ENCODE peak calls at places on chromosome 16, in four cellular contexts. One of them, this sample, is unnamed.

GRCh38 chr16:67169642-67170167 is 633 bp upstream of the NOL3 start:
- DNase-seq in NCI-H446 treated with DMSO at 0.1 percent for 48 hours: no peak
- DNase-seq in AG09319: no peak
- DNase-seq in T-helper 9 cell: no peak
- DNase-seq in this sample: no peak

GRCh38 chr16:27640277-27640600 is 90.3 kb downstream of the KATNIP start:
- DNase-seq in NCI-H446 treated with DMSO at 0.1 percent for 48 hours: no peak
- DNase-seq in AG09319: no peak
- DNase-seq in T-helper 9 cell: no peak
- DNase-seq in this sample: no peak

GRCh38 chr16:67862623-67863583 is 9.9 kb upstream of the EDC4 start:
- DNase-seq in NCI-H446 treated with DMSO at 0.1 percent for 48 hours: no peak
- DNase-seq in AG09319: no peak
- DNase-seq in T-helper 9 cell: no peak
- DNase-seq in this sample: no peak

GRCh38 chr16:89093602-89094251 is at the start of gene ACSF3:
- DNase-seq in NCI-H446 treated with DMSO at 0.1 percent for 48 hours: no peak
- DNase-seq in AG09319: peak; percentile 5
- DNase-seq in T-helper 9 cell: peak; percentile 56
- DNase-seq in this sample: peak; percentile 41

GRCh38 chr16:81542609-81543570 is 98.3 kb downstream of the CMIP start:
- DNase-seq in NCI-H446 treated with DMSO at 0.1 percent for 48 hours: no peak
- DNase-seq in AG09319: no peak
- DNase-seq in T-helper 9 cell: no peak
- DNase-seq in this sample: no peak

GRCh38 chr16:5056347-5056746 is 9.4 kb downstream of the C16orf89 start:
- DNase-seq in NCI-H446 treated with DMSO at 0.1 percent for 48 hours: no peak
- DNase-seq in AG09319: no peak
- DNase-seq in T-helper 9 cell: peak; percentile 6
- DNase-seq in this sample: no peak

GRCh38 chr16:2042666-2043295 is 4.9 kb downstream of the NTHL1 start:
- DNase-seq in NCI-H446 treated with DMSO at 0.1 percent for 48 hours: no peak
- DNase-seq in AG09319: no peak
- DNase-seq in T-helper 9 cell: no peak
- DNase-seq in this sample: no peak

GRCh38 chr16:4593069-4593468 is 21.6 kb downstream of the UBALD1 start:
- DNase-seq in NCI-H446 treated with DMSO at 0.1 percent for 48 hours: no peak
- DNase-seq in AG09319: no peak
- DNase-seq in T-helper 9 cell: no peak
- DNase-seq in this sample: no peak

GRCh38 chr16:2154533-2155090 is 970 bp upstream of the TRAF7 start:
- DNase-seq in NCI-H446 treated with DMSO at 0.1 percent for 48 hours: no peak
- DNase-seq in AG09319: no peak
- DNase-seq in T-helper 9 cell: no peak
- DNase-seq in this sample: no peak

GRCh38 chr16:81770008-81770407 is 9.1 kb upstream of the PLCG2 start:
- DNase-seq in NCI-H446 treated with DMSO at 0.1 percent for 48 hours: no peak
- DNase-seq in AG09319: no peak
- DNase-seq in T-helper 9 cell: no peak
- DNase-seq in this sample: no peak

GRCh38 chr16:11049396-11050059 is 105.2 kb downstream of the CLEC16A start:
- DNase-seq in NCI-H446 treated with DMSO at 0.1 percent for 48 hours: no peak
- DNase-seq in AG09319: no peak
- DNase-seq in T-helper 9 cell: no peak
- DNase-seq in this sample: no peak

GRCh38 chr16:25838724-25839186 is 147.0 kb downstream of the HS3ST4 start:
- DNase-seq in NCI-H446 treated with DMSO at 0.1 percent for 48 hours: peak; percentile 6
- DNase-seq in AG09319: peak; percentile 5
- DNase-seq in T-helper 9 cell: no peak
- DNase-seq in this sample: no peak

GRCh38 chr16:17269434-17269833 is 201.3 kb downstream of the XYLT1 start:
- DNase-seq in NCI-H446 treated with DMSO at 0.1 percent for 48 hours: no peak
- DNase-seq in AG09319: no peak
- DNase-seq in T-helper 9 cell: no peak
- DNase-seq in this sample: no peak

GRCh38 chr16:1319041-1319440 is 9.6 kb downstream of the UBE2I start:
- DNase-seq in NCI-H446 treated with DMSO at 0.1 percent for 48 hours: no peak
- DNase-seq in AG09319: no peak
- DNase-seq in T-helper 9 cell: no peak
- DNase-seq in this sample: no peak

GRCh38 chr16:48479955-48480354 is 94.7 kb upstream of the SIAH1 start:
- DNase-seq in NCI-H446 treated with DMSO at 0.1 percent for 48 hours: no peak
- DNase-seq in AG09319: no peak
- DNase-seq in T-helper 9 cell: no peak
- DNase-seq in this sample: no peak

GRCh38 chr16:53502331-53503269 is at the start of gene AKTIP:
- DNase-seq in NCI-H446 treated with DMSO at 0.1 percent for 48 hours: no peak
- DNase-seq in AG09319: no peak
- DNase-seq in T-helper 9 cell: peak; percentile 13
- DNase-seq in this sample: no peak

GRCh38 chr16:12459401-12459791 is 344.3 kb downstream of the CPPED1 start:
- DNase-seq in NCI-H446 treated with DMSO at 0.1 percent for 48 hours: no peak
- DNase-seq in AG09319: no peak
- DNase-seq in T-helper 9 cell: no peak
- DNase-seq in this sample: no peak

GRCh38 chr16:66523861-66524354 is 26.0 kb downstream of the TK2 start:
- DNase-seq in NCI-H446 treated with DMSO at 0.1 percent for 48 hours: no peak
- DNase-seq in AG09319: no peak
- DNase-seq in T-helper 9 cell: no peak
- DNase-seq in this sample: no peak

GRCh38 chr16:54291107-54291980 is 4.8 kb upstream of the IRX3 start:
- DNase-seq in NCI-H446 treated with DMSO at 0.1 percent for 48 hours: no peak
- DNase-seq in AG09319: no peak
- DNase-seq in T-helper 9 cell: no peak
- DNase-seq in this sample: no peak

GRCh38 chr16:69482410-69482951 is 58.1 kb downstream of the CYB5B start:
- DNase-seq in NCI-H446 treated with DMSO at 0.1 percent for 48 hours: peak; percentile 82
- DNase-seq in AG09319: peak; percentile 66
- DNase-seq in T-helper 9 cell: no peak
- DNase-seq in this sample: no peak

GRCh38 chr16:49704586-49705155 is 151.2 kb downstream of the ZNF423 start:
- DNase-seq in NCI-H446 treated with DMSO at 0.1 percent for 48 hours: no peak
- DNase-seq in AG09319: no peak
- DNase-seq in T-helper 9 cell: no peak
- DNase-seq in this sample: no peak

GRCh38 chr16:46573008-46573833 is 48.0 kb downstream of the SHCBP1 start:
- DNase-seq in NCI-H446 treated with DMSO at 0.1 percent for 48 hours: no peak
- DNase-seq in AG09319: peak; percentile 3
- DNase-seq in T-helper 9 cell: no peak
- DNase-seq in this sample: no peak

GRCh38 chr16:3158498-3159314 is 23.9 kb downstream of the ZNF213 start:
- DNase-seq in NCI-H446 treated with DMSO at 0.1 percent for 48 hours: peak; percentile 46
- DNase-seq in AG09319: peak; percentile 66
- DNase-seq in T-helper 9 cell: peak; percentile 96
- DNase-seq in this sample: peak; percentile 91

GRCh38 chr16:4376126-4376819 is 4.6 kb downstream of the VASN start:
- DNase-seq in NCI-H446 treated with DMSO at 0.1 percent for 48 hours: no peak
- DNase-seq in AG09319: peak; percentile 79
- DNase-seq in T-helper 9 cell: no peak
- DNase-seq in this sample: no peak

GRCh38 chr16:30024451-30024850 is 1.5 kb downstream of the C16orf92 start:
- DNase-seq in NCI-H446 treated with DMSO at 0.1 percent for 48 hours: no peak
- DNase-seq in AG09319: no peak
- DNase-seq in T-helper 9 cell: no peak
- DNase-seq in this sample: no peak

GRCh38 chr16:57802635-57803412 is 533 bp upstream of the KIFC3 start:
- DNase-seq in NCI-H446 treated with DMSO at 0.1 percent for 48 hours: no peak
- DNase-seq in AG09319: no peak
- DNase-seq in T-helper 9 cell: no peak
- DNase-seq in this sample: no peak

GRCh38 chr16:70713781-70714180 is 27.9 kb upstream of the MTSS2 start:
- DNase-seq in NCI-H446 treated with DMSO at 0.1 percent for 48 hours: no peak
- DNase-seq in AG09319: no peak
- DNase-seq in T-helper 9 cell: no peak
- DNase-seq in this sample: no peak

GRCh38 chr16:31265329-31266245 is 5.8 kb downstream of the ITGAM start:
- DNase-seq in NCI-H446 treated with DMSO at 0.1 percent for 48 hours: no peak
- DNase-seq in AG09319: no peak
- DNase-seq in T-helper 9 cell: peak; percentile 34
- DNase-seq in this sample: peak; percentile 24

GRCh38 chr16:11494029-11494428 is 92.7 kb downstream of the LITAF start:
- DNase-seq in NCI-H446 treated with DMSO at 0.1 percent for 48 hours: no peak
- DNase-seq in AG09319: no peak
- DNase-seq in T-helper 9 cell: no peak
- DNase-seq in this sample: no peak

GRCh38 chr16:47492428-47493357 is 31.6 kb downstream of the PHKB start:
- DNase-seq in NCI-H446 treated with DMSO at 0.1 percent for 48 hours: no peak
- DNase-seq in AG09319: no peak
- DNase-seq in T-helper 9 cell: no peak
- DNase-seq in this sample: no peak

GRCh38 chr16:4839942-4840341 is 7.1 kb downstream of the GLYR1 start:
- DNase-seq in NCI-H446 treated with DMSO at 0.1 percent for 48 hours: no peak
- DNase-seq in AG09319: no peak
- DNase-seq in T-helper 9 cell: no peak
- DNase-seq in this sample: no peak

GRCh38 chr16:5678371-5678770 is 580.8 kb upstream of the EEF2KMT start:
- DNase-seq in NCI-H446 treated with DMSO at 0.1 percent for 48 hours: no peak
- DNase-seq in AG09319: no peak
- DNase-seq in T-helper 9 cell: no peak
- DNase-seq in this sample: no peak

GRCh38 chr16:87470332-87470731 is 22.5 kb downstream of the ZCCHC14 start:
- DNase-seq in NCI-H446 treated with DMSO at 0.1 percent for 48 hours: no peak
- DNase-seq in AG09319: no peak
- DNase-seq in T-helper 9 cell: no peak
- DNase-seq in this sample: no peak

GRCh38 chr16:87560428-87561199 is 41.7 kb upstream of the JPH3 start:
- DNase-seq in NCI-H446 treated with DMSO at 0.1 percent for 48 hours: no peak
- DNase-seq in AG09319: no peak
- DNase-seq in T-helper 9 cell: no peak
- DNase-seq in this sample: no peak

GRCh38 chr16:54602666-54603065 is 316.1 kb upstream of the IRX3 start:
- DNase-seq in NCI-H446 treated with DMSO at 0.1 percent for 48 hours: peak; percentile 71
- DNase-seq in AG09319: no peak
- DNase-seq in T-helper 9 cell: no peak
- DNase-seq in this sample: no peak

GRCh38 chr16:88856122-88856827 is 472 bp downstream of the GALNS start:
- DNase-seq in NCI-H446 treated with DMSO at 0.1 percent for 48 hours: no peak
- DNase-seq in AG09319: no peak
- DNase-seq in T-helper 9 cell: peak; percentile 24
- DNase-seq in this sample: peak; percentile 8

GRCh38 chr16:50603206-50604064 is 55.2 kb downstream of the NKD1 start:
- DNase-seq in NCI-H446 treated with DMSO at 0.1 percent for 48 hours: no peak
- DNase-seq in AG09319: peak; percentile 36
- DNase-seq in T-helper 9 cell: no peak
- DNase-seq in this sample: no peak

GRCh38 chr16:85829751-85830445 is 30.4 kb downstream of the COX4I1 start:
- DNase-seq in NCI-H446 treated with DMSO at 0.1 percent for 48 hours: no peak
- DNase-seq in AG09319: no peak
- DNase-seq in T-helper 9 cell: no peak
- DNase-seq in this sample: no peak

GRCh38 chr16:30018731-30019158 is 4.3 kb upstream of the C16orf92 start:
- DNase-seq in NCI-H446 treated with DMSO at 0.1 percent for 48 hours: no peak
- DNase-seq in AG09319: no peak
- DNase-seq in T-helper 9 cell: no peak
- DNase-seq in this sample: no peak

This sample was measured in T-helper 22 cell.